ENCODE peak calls at places on chromosomes 6 and 20, in ten cellular contexts. Q, E, J, G, T, P, R, A, U and W are unnamed samples.

GRCh38 chr20:35575958-35576357 is 34.1 kb downstream of the ERGIC3 start:
- DNase-seq in J (no peak), Q (no peak), U (no peak), R (no peak), T (peak), G (no peak), A (no peak), P (no peak), E (no peak), W (no peak)

GRCh38 chr6:5499644-5500306 is 238.5 kb downstream of the FARS2 start:
- DNase-seq in P (no peak), G (no peak), Q (peak), E (no peak), J (no peak), A (peak), T (no peak), U (no peak), R (no peak), W (no peak)

GRCh38 chr6:168368063-168368835 is 48.7 kb upstream of the DACT2 start:
- DNase-seq in E (no peak), G (no peak), U (no peak), A (no peak), P (no peak), Q (no peak), R (no peak), T (no peak), J (no peak), W (no peak)

GRCh38 chr6:135121426-135121825 is 59.7 kb upstream of the MYB start:
- DNase-seq in E (no peak), P (no peak), T (no peak), A (no peak), U (no peak), Q (no peak), R (no peak), G (no peak), J (no peak), W (no peak)

GRCh38 chr6:45590751-45591184 is 213.0 kb upstream of the SUPT3H start:
- DNase-seq in P (peak), J (no peak), Q (no peak), R (peak), E (no peak), U (no peak), A (no peak), T (peak), G (no peak), W (peak)

GRCh38 chr20:31566332-31566657 is 38.8 kb upstream of the ID1 start:
- DNase-seq in J (peak), P (no peak), U (no peak), T (no peak), G (no peak), R (no peak), Q (no peak), E (no peak), A (no peak), W (no peak)

GRCh38 chr20:50513169-50514034 is 3.2 kb downstream of the PTPN1 start:
- DNase-seq in E (no peak), A (peak), Q (peak), R (peak), P (no peak), J (no peak), U (no peak), G (no peak), T (no peak), W (no peak)

GRCh38 chr20:12925214-12925755 is 83.5 kb upstream of the SPTLC3 start:
- DNase-seq in J (peak), U (no peak), G (no peak), E (peak), Q (peak), P (peak), R (peak), A (peak), T (peak), W (peak)

GRCh38 chr6:149012040-149012545 is 265.3 kb downstream of the UST start:
- DNase-seq in J (no peak), G (no peak), U (no peak), A (peak), R (peak), T (peak), P (no peak), E (no peak), Q (peak), W (no peak)

GRCh38 chr6:13617066-13617465 is 1.9 kb downstream of the NOL7 start:
- DNase-seq in A (no peak), G (no peak), R (no peak), J (no peak), E (no peak), T (no peak), P (no peak), Q (no peak), U (no peak), W (no peak)

GRCh38 chr20:44716309-44717106 is 1.3 kb downstream of the CCN5 start:
- DNase-seq in R (no peak), J (no peak), P (no peak), T (no peak), Q (peak), G (no peak), A (no peak), U (no peak), E (no peak), W (no peak)

GRCh38 chr6:17242087-17242486 is 39.1 kb upstream of the RBM24 start:
- DNase-seq in E (no peak), G (no peak), A (no peak), Q (no peak), R (no peak), P (no peak), J (no peak), U (no peak), T (no peak), W (no peak)

GRCh38 chr20:9807176-9807575 is 31.7 kb downstream of the PAK5 start:
- DNase-seq in P (no peak), R (no peak), E (no peak), T (no peak), J (no peak), G (no peak), Q (no peak), U (no peak), A (no peak), W (no peak)

GRCh38 chr6:149995235-149995750 is 30.0 kb downstream of the RAET1L start:
- DNase-seq in T (no peak), P (no peak), A (no peak), J (no peak), U (no peak), G (no peak), R (no peak), E (no peak), Q (no peak), W (no peak)

GRCh38 chr6:408599-409102 is 17.1 kb downstream of the IRF4 start:
- DNase-seq in P (no peak), Q (peak), J (no peak), T (peak), R (no peak), A (no peak), U (no peak), E (peak), G (no peak), W (peak)

GRCh38 chr6:135219346-135219745 is 38.2 kb downstream of the MYB start:
- DNase-seq in T (no peak), P (no peak), A (no peak), J (no peak), E (no peak), U (no peak), G (no peak), R (no peak), Q (no peak), W (no peak)

GRCh38 chr20:362271-363254 is 15.7 kb downstream of the NRSN2 start:
- DNase-seq in E (peak), T (peak), G (peak), R (peak), Q (peak), J (peak), U (no peak), A (peak), P (peak), W (no peak)

GRCh38 chr20:1669304-1669703 is 11.7 kb upstream of the SIRPG start:
- DNase-seq in J (no peak), G (no peak), T (no peak), E (no peak), A (no peak), P (no peak), Q (no peak), R (no peak), U (no peak), W (no peak)

GRCh38 chr20:58433759-58434158 is 44.7 kb downstream of the VAPB start:
- DNase-seq in U (no peak), G (no peak), J (no peak), T (peak), A (peak), P (no peak), Q (no peak), R (peak), E (no peak), W (no peak)

GRCh38 chr6:142838821-142839685 is 105.9 kb downstream of the HIVEP2 start:
- DNase-seq in P (no peak), U (no peak), A (peak), J (no peak), T (no peak), R (peak), G (no peak), Q (no peak), E (no peak), W (no peak)

GRCh38 chr6:151141685-151142084 is 98.1 kb upstream of the AKAP12 start:
- DNase-seq in T (peak), U (no peak), P (no peak), G (no peak), J (no peak), A (no peak), E (no peak), R (peak), Q (peak), W (no peak)

GRCh38 chr6:75893058-75893775 is 144.2 kb downstream of the MYO6 start:
- DNase-seq in Q (peak), R (peak), J (peak), P (no peak), U (no peak), A (peak), E (peak), T (peak), G (no peak), W (no peak)

GRCh38 chr20:63536997-63537524 is at the start of gene PTK6:
- DNase-seq in R (no peak), P (no peak), T (no peak), J (no peak), E (no peak), A (peak), Q (no peak), U (peak), G (no peak), W (no peak)

GRCh38 chr6:13005994-13006393 is 289.4 kb downstream of the PHACTR1 start:
- DNase-seq in E (no peak), R (no peak), G (no peak), Q (no peak), J (peak), A (no peak), T (no peak), P (no peak), U (no peak), W (no peak)

GRCh38 chr20:33666293-33667244 is at the start of gene ACTL10:
- DNase-seq in P (peak), G (peak), Q (peak), T (peak), A (peak), J (peak), U (peak), E (peak), R (peak), W (peak)

GRCh38 chr6:84908304-84908904 is 144.0 kb upstream of the TBX18 start:
- DNase-seq in J (no peak), T (no peak), P (no peak), G (no peak), A (no peak), Q (no peak), R (no peak), E (no peak), U (no peak), W (no peak)

GRCh38 chr6:133306876-133307275 is 65.7 kb downstream of the EYA4 start:
- DNase-seq in Q (peak), E (no peak), U (no peak), G (no peak), R (no peak), P (no peak), J (no peak), A (no peak), T (no peak), W (no peak)

GRCh38 chr6:42352856-42353564 is 98.7 kb downstream of the TRERF1 start:
- DNase-seq in T (no peak), R (no peak), U (no peak), G (no peak), A (peak), J (no peak), Q (no peak), E (no peak), P (no peak), W (no peak)

GRCh38 chr20:46128310-46129151 is 10.4 kb downstream of the CD40 start:
- DNase-seq in U (no peak), E (no peak), Q (no peak), G (no peak), R (no peak), A (no peak), T (peak), J (peak), P (no peak), W (no peak)

GRCh38 chr6:35161776-35162607 is 20.9 kb upstream of the TCP11 start:
- DNase-seq in A (no peak), T (no peak), G (no peak), J (no peak), U (no peak), R (no peak), Q (no peak), E (no peak), P (no peak), W (no peak)

GRCh38 chr6:25844518-25844917 is 12.7 kb upstream of the SLC17A1 start:
- DNase-seq in E (no peak), R (no peak), T (no peak), P (no peak), J (no peak), Q (no peak), U (no peak), A (no peak), G (no peak), W (no peak)

GRCh38 chr6:42406296-42407280 is 45.1 kb downstream of the TRERF1 start:
- DNase-seq in G (no peak), T (no peak), E (no peak), U (no peak), P (no peak), R (no peak), A (no peak), Q (no peak), J (peak), W (no peak)

GRCh38 chr6:106324726-106325335 is 729 bp downstream of the ATG5 start:
- DNase-seq in E (no peak), G (no peak), A (no peak), T (no peak), P (no peak), Q (no peak), R (peak), J (no peak), U (no peak), W (no peak)

GRCh38 chr6:92114797-92115196 is 1304.6 kb downstream of the EPHA7 start:
- DNase-seq in J (no peak), T (no peak), P (no peak), R (no peak), A (no peak), G (no peak), E (no peak), Q (no peak), U (no peak), W (no peak)